ENCODE peak calls at places on chromosomes 6 and 20, in ten cellular contexts. One of them, this sample, is unnamed.

GRCh38 chr6:156776470-156776840 is 723 bp upstream of the ARID1B start:
- DNase-seq in psoas muscle: no peak
- DNase-seq in IMR-90: peak; percentile 44
- DNase-seq in K562: peak; percentile 66
- DNase-seq in tibial artery: no peak
- DNase-seq in H9: no peak
- DNase-seq in breast epithelium: no peak
- DNase-seq in CD8-positive, alpha-beta T cell: no peak
- DNase-seq in HCT116: no peak
- DNase-seq in right lobe of liver: no peak
- DNase-seq in this sample: no peak

GRCh38 chr20:62733891-62734290 is 25.3 kb downstream of the NTSR1 start:
- DNase-seq in breast epithelium: peak; percentile 31
- DNase-seq in IMR-90: no peak
- DNase-seq in psoas muscle: no peak
- DNase-seq in HCT116: no peak
- DNase-seq in tibial artery: peak; percentile 5
- DNase-seq in right lobe of liver: no peak
- DNase-seq in CD8-positive, alpha-beta T cell: no peak
- DNase-seq in H9: no peak
- DNase-seq in K562: no peak
- DNase-seq in this sample: no peak

GRCh38 chr6:148736779-148737412 is 9.9 kb upstream of the UST start:
- DNase-seq in K562: no peak
- DNase-seq in IMR-90: no peak
- DNase-seq in right lobe of liver: no peak
- DNase-seq in breast epithelium: no peak
- DNase-seq in tibial artery: no peak
- DNase-seq in CD8-positive, alpha-beta T cell: no peak
- DNase-seq in H9: no peak
- DNase-seq in HCT116: no peak
- DNase-seq in psoas muscle: no peak
- DNase-seq in this sample: no peak

GRCh38 chr6:4788953-4789584 is 12.9 kb downstream of the CDYL start:
- DNase-seq in H9: peak; percentile 55
- DNase-seq in IMR-90: no peak
- DNase-seq in breast epithelium: no peak
- DNase-seq in psoas muscle: no peak
- DNase-seq in K562: no peak
- DNase-seq in HCT116: no peak
- DNase-seq in CD8-positive, alpha-beta T cell: no peak
- DNase-seq in right lobe of liver: no peak
- DNase-seq in tibial artery: no peak
- DNase-seq in this sample: no peak

GRCh38 chr20:61697666-61698597 is 367.7 kb downstream of the TAF4 start:
- DNase-seq in breast epithelium: no peak
- DNase-seq in CD8-positive, alpha-beta T cell: no peak
- DNase-seq in K562: no peak
- DNase-seq in IMR-90: no peak
- DNase-seq in psoas muscle: no peak
- DNase-seq in HCT116: no peak
- DNase-seq in right lobe of liver: peak; percentile 40
- DNase-seq in tibial artery: no peak
- DNase-seq in H9: no peak
- DNase-seq in this sample: no peak

GRCh38 chr6:15088904-15089568 is 156.8 kb upstream of the JARID2 start:
- DNase-seq in tibial artery: no peak
- DNase-seq in IMR-90: no peak
- DNase-seq in HCT116: no peak
- DNase-seq in H9: no peak
- DNase-seq in breast epithelium: no peak
- DNase-seq in psoas muscle: no peak
- DNase-seq in CD8-positive, alpha-beta T cell: no peak
- DNase-seq in K562: peak; percentile 86
- DNase-seq in right lobe of liver: no peak
- DNase-seq in this sample: no peak

GRCh38 chr20:37565134-37565811 is 37.6 kb upstream of the BLCAP start:
- DNase-seq in psoas muscle: no peak
- DNase-seq in right lobe of liver: no peak
- DNase-seq in H9: no peak
- DNase-seq in IMR-90: no peak
- DNase-seq in HCT116: no peak
- DNase-seq in tibial artery: no peak
- DNase-seq in K562: no peak
- DNase-seq in CD8-positive, alpha-beta T cell: no peak
- DNase-seq in breast epithelium: no peak
- DNase-seq in this sample: no peak

GRCh38 chr20:14830466-14830865 is 493.1 kb upstream of the FLRT3 start:
- DNase-seq in K562: no peak
- DNase-seq in tibial artery: no peak
- DNase-seq in HCT116: no peak
- DNase-seq in IMR-90: no peak
- DNase-seq in breast epithelium: no peak
- DNase-seq in psoas muscle: no peak
- DNase-seq in H9: no peak
- DNase-seq in right lobe of liver: no peak
- DNase-seq in CD8-positive, alpha-beta T cell: no peak
- DNase-seq in this sample: no peak

GRCh38 chr6:2768696-2769095 is 3.5 kb downstream of the WRNIP1 start:
- DNase-seq in breast epithelium: no peak
- DNase-seq in tibial artery: no peak
- DNase-seq in CD8-positive, alpha-beta T cell: no peak
- DNase-seq in H9: no peak
- DNase-seq in IMR-90: no peak
- DNase-seq in K562: no peak
- DNase-seq in psoas muscle: no peak
- DNase-seq in HCT116: no peak
- DNase-seq in right lobe of liver: no peak
- DNase-seq in this sample: no peak

GRCh38 chr6:166477647-166478365 is 95.1 kb upstream of the MPC1 start:
- DNase-seq in H9: no peak
- DNase-seq in HCT116: no peak
- DNase-seq in CD8-positive, alpha-beta T cell: no peak
- DNase-seq in IMR-90: no peak
- DNase-seq in breast epithelium: peak; percentile 50
- DNase-seq in tibial artery: no peak
- DNase-seq in K562: no peak
- DNase-seq in right lobe of liver: no peak
- DNase-seq in psoas muscle: no peak
- DNase-seq in this sample: no peak

DNA sequence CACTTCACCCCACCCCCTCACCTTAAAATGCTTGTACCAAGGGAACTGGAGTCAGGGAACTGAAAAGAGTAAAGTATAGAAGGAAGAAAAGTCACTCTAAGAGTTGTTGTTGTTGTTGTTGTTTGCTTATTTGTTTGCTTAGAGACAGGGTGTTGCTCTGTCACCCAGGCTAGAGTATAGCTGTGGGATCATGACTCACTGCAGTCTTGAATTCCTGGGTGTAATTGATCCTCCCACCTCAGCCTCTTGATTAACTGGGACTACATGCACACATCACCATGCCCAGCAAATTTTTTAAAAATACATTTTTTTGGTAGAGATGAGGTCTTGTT is 681.6 kb upstream of the GJE1 start:
- DNase-seq in breast epithelium: no peak
- DNase-seq in H9: no peak
- DNase-seq in CD8-positive, alpha-beta T cell: no peak
- DNase-seq in IMR-90: no peak
- DNase-seq in K562: no peak
- DNase-seq in psoas muscle: no peak
- DNase-seq in right lobe of liver: no peak
- DNase-seq in tibial artery: no peak
- DNase-seq in HCT116: peak; percentile 55
- DNase-seq in this sample: peak; percentile 4
- H3K27ac ChIP-seq in breast epithelium: no peak overlapping the region
- H3K27ac ChIP-seq in H9: peak overlapping the region; percentile 79
- H3K27ac ChIP-seq in CD8-positive, alpha-beta T cell: no peak overlapping the region
- H3K27ac ChIP-seq in IMR-90: peak overlapping the region; percentile 88
- H3K27ac ChIP-seq in K562: no peak overlapping the region
- H3K27ac ChIP-seq in psoas muscle: no peak overlapping the region
- H3K27ac ChIP-seq in right lobe of liver: no peak overlapping the region
- H3K27ac ChIP-seq in tibial artery: no peak overlapping the region
- H3K27ac ChIP-seq in HCT116: no peak overlapping the region
- H3K27ac ChIP-seq in this sample: no peak overlapping the region

DNA sequence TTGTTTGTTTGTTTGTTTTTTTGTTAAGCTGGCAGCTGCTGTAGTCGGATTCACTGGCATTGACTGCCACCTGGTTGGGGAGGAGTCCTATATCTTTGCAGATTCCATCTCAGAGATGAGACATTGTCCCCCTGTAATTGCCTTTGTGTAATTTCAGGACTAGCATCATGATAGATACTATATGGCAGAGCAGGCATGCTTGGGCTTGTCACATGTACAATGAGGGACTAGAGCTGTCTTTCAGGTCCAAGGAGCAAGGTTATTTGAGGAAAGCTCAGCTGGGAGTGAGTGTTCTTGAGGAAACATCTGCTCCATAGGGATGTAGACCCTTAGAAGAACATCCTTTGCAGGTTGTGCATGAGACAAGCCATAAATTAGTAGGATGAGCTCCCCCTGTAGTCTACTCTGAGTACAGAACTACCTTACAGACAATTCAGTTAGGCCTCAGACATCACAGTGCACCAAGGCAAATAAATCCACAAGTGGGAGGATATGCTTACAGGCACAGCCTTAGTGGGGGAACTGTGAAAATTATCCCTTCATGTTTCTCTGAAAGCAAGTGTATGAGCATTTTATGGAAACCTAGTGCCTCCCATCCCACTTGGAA is 62.1 kb downstream of the BMP2 start:
- DNase-seq in psoas muscle: no peak
- DNase-seq in HCT116: no peak
- DNase-seq in breast epithelium: no peak
- DNase-seq in right lobe of liver: no peak
- DNase-seq in K562: no peak
- DNase-seq in CD8-positive, alpha-beta T cell: no peak
- DNase-seq in H9: no peak
- DNase-seq in IMR-90: peak; percentile 1
- DNase-seq in tibial artery: no peak
- DNase-seq in this sample: no peak
- TF ChIP-seq CTCF in psoas muscle: no peak
- TF ChIP-seq CTCF in HCT116: no peak
- TF ChIP-seq CTCF in breast epithelium: no peak
- TF ChIP-seq CTCF in right lobe of liver: no peak
- TF ChIP-seq CTCF in K562: no peak
- TF ChIP-seq CTCF in CD8-positive, alpha-beta T cell: no peak
- TF ChIP-seq CTCF in H9: peak; percentile 53
- TF ChIP-seq CTCF in IMR-90: no peak
- TF ChIP-seq CTCF in tibial artery: no peak
- TF ChIP-seq CTCF in this sample: no peak

GRCh38 chr6:136520520-136520919 is 29.7 kb downstream of the MAP7 start:
- DNase-seq in HCT116: no peak
- DNase-seq in right lobe of liver: no peak
- DNase-seq in IMR-90: no peak
- DNase-seq in H9: no peak
- DNase-seq in breast epithelium: no peak
- DNase-seq in tibial artery: no peak
- DNase-seq in CD8-positive, alpha-beta T cell: no peak
- DNase-seq in K562: no peak
- DNase-seq in psoas muscle: no peak
- DNase-seq in this sample: peak; percentile 53

GRCh38 chr6:136523196-136523595 is 27.0 kb downstream of the MAP7 start:
- DNase-seq in psoas muscle: no peak
- DNase-seq in IMR-90: no peak
- DNase-seq in H9: no peak
- DNase-seq in CD8-positive, alpha-beta T cell: no peak
- DNase-seq in K562: no peak
- DNase-seq in HCT116: no peak
- DNase-seq in tibial artery: no peak
- DNase-seq in breast epithelium: no peak
- DNase-seq in right lobe of liver: no peak
- DNase-seq in this sample: no peak

GRCh38 chr6:136521430-136521829 is 28.8 kb downstream of the MAP7 start:
- DNase-seq in tibial artery: no peak
- DNase-seq in CD8-positive, alpha-beta T cell: no peak
- DNase-seq in K562: no peak
- DNase-seq in right lobe of liver: no peak
- DNase-seq in psoas muscle: no peak
- DNase-seq in breast epithelium: no peak
- DNase-seq in IMR-90: no peak
- DNase-seq in H9: no peak
- DNase-seq in HCT116: no peak
- DNase-seq in this sample: no peak

GRCh38 chr6:136522636-136523035 is 27.6 kb downstream of the MAP7 start:
- DNase-seq in H9: no peak
- DNase-seq in psoas muscle: no peak
- DNase-seq in right lobe of liver: no peak
- DNase-seq in tibial artery: no peak
- DNase-seq in HCT116: no peak
- DNase-seq in CD8-positive, alpha-beta T cell: no peak
- DNase-seq in IMR-90: no peak
- DNase-seq in breast epithelium: no peak
- DNase-seq in K562: no peak
- DNase-seq in this sample: no peak

DNA sequence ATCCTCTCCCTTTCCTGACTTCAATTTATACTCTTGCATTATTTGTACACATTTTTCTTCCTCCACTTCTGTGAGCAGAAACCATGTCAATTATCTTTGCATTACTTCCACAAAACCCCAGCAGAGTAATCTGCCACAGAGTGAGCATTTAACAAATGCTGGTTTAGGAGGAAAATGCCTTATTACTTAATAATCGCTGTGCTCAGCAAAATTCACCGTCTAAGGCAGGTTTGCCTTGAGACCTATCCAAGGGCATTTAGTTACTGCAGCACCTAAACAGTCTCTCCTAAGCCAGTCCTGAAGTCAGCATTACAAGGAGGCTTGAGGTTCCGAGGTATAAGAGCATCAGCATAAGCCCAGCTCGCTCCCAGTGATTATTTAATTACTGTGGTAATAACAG is 28.3 kb downstream of the MAP7 start:
- DNase-seq in psoas muscle: no peak
- DNase-seq in CD8-positive, alpha-beta T cell: no peak
- DNase-seq in IMR-90: no peak
- DNase-seq in HCT116: no peak
- DNase-seq in tibial artery: no peak
- DNase-seq in breast epithelium: no peak
- DNase-seq in right lobe of liver: no peak
- DNase-seq in K562: no peak
- DNase-seq in H9: no peak
- DNase-seq in this sample: no peak
- H3K27ac ChIP-seq in psoas muscle: no peak overlapping the region
- H3K27ac ChIP-seq in CD8-positive, alpha-beta T cell: no peak overlapping the region
- H3K27ac ChIP-seq in IMR-90: no peak overlapping the region
- H3K27ac ChIP-seq in HCT116: no peak overlapping the region
- H3K27ac ChIP-seq in tibial artery: no peak overlapping the region
- H3K27ac ChIP-seq in breast epithelium: no peak overlapping the region
- H3K27ac ChIP-seq in right lobe of liver: no peak overlapping the region
- H3K27ac ChIP-seq in K562: no peak overlapping the region
- H3K27ac ChIP-seq in H9: no peak overlapping the region
- H3K27ac ChIP-seq in this sample: no peak overlapping the region

GRCh38 chr6:122471107-122472021 is at the start of gene SERINC1:
- DNase-seq in H9: peak; percentile 94
- DNase-seq in right lobe of liver: peak; percentile 96
- DNase-seq in breast epithelium: peak; percentile 93
- DNase-seq in IMR-90: peak; percentile 95
- DNase-seq in tibial artery: peak; percentile 95
- DNase-seq in K562: peak; percentile 97
- DNase-seq in HCT116: peak; percentile 91
- DNase-seq in psoas muscle: peak; percentile 95
- DNase-seq in CD8-positive, alpha-beta T cell: peak; percentile 86
- DNase-seq in this sample: peak; percentile 90

GRCh38 chr6:122472022-122472340 is 374 bp upstream of the SERINC1 start:
- DNase-seq in breast epithelium: no peak
- DNase-seq in HCT116: no peak
- DNase-seq in IMR-90: no peak
- DNase-seq in right lobe of liver: no peak
- DNase-seq in psoas muscle: no peak
- DNase-seq in H9: no peak
- DNase-seq in CD8-positive, alpha-beta T cell: no peak
- DNase-seq in tibial artery: no peak
- DNase-seq in K562: no peak
- DNase-seq in this sample: no peak

GRCh38 chr6:122476131-122476530 is 4.5 kb upstream of the SERINC1 start:
- DNase-seq in CD8-positive, alpha-beta T cell: no peak
- DNase-seq in IMR-90: peak; percentile 33
- DNase-seq in tibial artery: no peak
- DNase-seq in H9: no peak
- DNase-seq in psoas muscle: no peak
- DNase-seq in K562: peak; percentile 34
- DNase-seq in breast epithelium: no peak
- DNase-seq in right lobe of liver: no peak
- DNase-seq in HCT116: no peak
- DNase-seq in this sample: peak; percentile 23
- TF ChIP-seq CTCF in CD8-positive, alpha-beta T cell: peak; percentile 81
- TF ChIP-seq CTCF in IMR-90: peak; percentile 62
- TF ChIP-seq CTCF in tibial artery: peak; percentile 24
- TF ChIP-seq CTCF in H9: peak; percentile 78
- TF ChIP-seq CTCF in psoas muscle: peak; percentile 45
- TF ChIP-seq CTCF in K562: peak; percentile 77
- TF ChIP-seq CTCF in breast epithelium: no peak
- TF ChIP-seq CTCF in right lobe of liver: peak; percentile 52
- TF ChIP-seq CTCF in HCT116: peak; percentile 61
- TF ChIP-seq CTCF in this sample: peak; percentile 58